ENCODE peak calls at places on chromosome 3, in four cellular contexts. Z is heart left ventricle, Q is colonic mucosa, J is transverse colon. H is an unnamed sample.

GRCh38 chr3:31250116-31250813 is 282.5 kb upstream of the STT3B start:
- DNase-seq in Z (no peak), Q (no peak), J (no peak), H (no peak)

GRCh38 chr3:140092883-140093536 is 158.0 kb downstream of the CLSTN2 start:
- DNase-seq in Z (no peak), Q (no peak), J (no peak), H (no peak)

GRCh38 chr3:29695201-29695904 is 414.5 kb downstream of the RBMS3 start:
- DNase-seq in Z (no peak), Q (no peak), J (no peak), H (peak)

GRCh38 chr3:197309528-197310361 is 11.3 kb upstream of the DLG1 start:
- DNase-seq in Z (no peak), Q (no peak), J (no peak), H (peak)

GRCh38 chr3:52682016-52682415 is 3.7 kb downstream of the PBRM1 start:
- DNase-seq in Z (no peak), Q (no peak), J (no peak), H (peak)

GRCh38 chr3:74390121-74390870 is 224.2 kb downstream of the CNTN3 start:
- DNase-seq in Z (no peak), Q (no peak), J (no peak), H (no peak)

GRCh38 chr3:160641675-160642330 is 35.2 kb upstream of the ARL14 start:
- DNase-seq in Z (no peak), Q (no peak), J (no peak), H (peak)

GRCh38 chr3:156677536-156677935 is 3.1 kb downstream of the TIPARP start:
- DNase-seq in Z (no peak), Q (no peak), J (no peak), H (no peak)

GRCh38 chr3:133488785-133489367 is 84.6 kb upstream of the CDV3 start:
- DNase-seq in Z (no peak), Q (no peak), J (no peak), H (peak)

GRCh38 chr3:98979296-98979695 is 77.8 kb upstream of the DCBLD2 start:
- DNase-seq in Z (no peak), Q (no peak), J (no peak), H (no peak)

GRCh38 chr3:29382399-29382798 is 101.5 kb downstream of the RBMS3 start:
- DNase-seq in Z (no peak), Q (no peak), J (no peak), H (peak)

GRCh38 chr3:152443212-152444023 is 174.7 kb downstream of the MBNL1 start:
- DNase-seq in Z (no peak), Q (no peak), J (no peak), H (peak)

GRCh38 chr3:106711650-106712049 is 665.6 kb upstream of the CCDC54 start:
- DNase-seq in Z (no peak), Q (no peak), J (no peak), H (peak)

GRCh38 chr3:115663414-115663813 is 40.1 kb downstream of the GAP43 start:
- DNase-seq in Z (no peak), Q (no peak), J (no peak), H (no peak)

GRCh38 chr3:166291510-166291909 is 454.3 kb upstream of the BCHE start:
- DNase-seq in Z (no peak), Q (no peak), J (no peak), H (no peak)

GRCh38 chr3:15430624-15431023 is 3.2 kb downstream of the EAF1 start:
- DNase-seq in Z (no peak), Q (no peak), J (no peak), H (no peak)

GRCh38 chr3:15427981-15428380 is 583 bp downstream of the EAF1 start:
- DNase-seq in Z (no peak), Q (peak), J (peak), H (no peak)

GRCh38 chr3:15427182-15427880 is at the start of the genes EAF1 and METTL6:
- DNase-seq in Z (peak), Q (peak), J (peak), H (peak)

GRCh38 chr3:15428539-15428938 is 1.1 kb downstream of the EAF1 start:
- DNase-seq in Z (no peak), Q (no peak), J (no peak), H (peak)

GRCh38 chr3:15429080-15429479 is 1.7 kb downstream of the EAF1 start:
- DNase-seq in Z (no peak), Q (no peak), J (no peak), H (no peak)
- H3K4me3 ChIP-seq in Z (no peak), Q (no peak), J (no peak), H (peak)

DNA sequence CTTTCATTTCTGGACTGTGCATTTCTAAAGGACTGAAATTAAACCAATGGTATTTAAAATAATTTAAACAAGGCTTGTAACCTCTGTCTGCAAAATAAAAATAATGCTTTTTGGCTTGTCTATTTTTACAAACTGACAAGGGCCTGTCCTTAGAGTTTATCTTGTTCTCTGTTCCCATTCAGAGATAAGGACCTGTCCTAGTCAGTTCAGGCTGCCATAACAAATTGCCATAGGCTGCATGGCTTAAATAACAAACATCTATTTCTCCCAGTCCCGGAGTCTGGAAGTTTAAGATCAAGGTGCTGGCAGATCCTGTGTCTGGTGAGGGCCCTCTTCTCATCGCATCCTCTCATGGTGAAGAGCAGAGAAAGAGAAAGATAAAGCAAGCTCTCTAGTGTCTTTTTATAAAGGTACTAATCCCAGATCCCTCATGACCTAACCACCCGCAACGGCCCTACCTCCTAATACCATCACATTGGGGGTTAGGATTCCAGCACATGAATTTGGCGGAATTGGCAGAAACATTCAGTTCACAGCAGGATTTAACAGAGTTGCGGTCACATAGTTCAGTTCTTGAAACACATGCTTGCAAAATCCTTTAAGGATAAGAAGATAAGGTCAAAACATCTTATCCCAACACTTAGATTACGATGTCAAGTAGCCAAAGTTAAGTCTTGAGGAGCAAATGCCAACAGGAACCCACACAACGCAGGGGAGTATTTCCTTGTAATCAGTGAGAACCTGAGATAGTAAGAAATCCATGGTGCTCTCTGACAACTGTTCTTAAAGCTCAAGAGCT is 17.8 kb downstream of the KBTBD8 start:
- DNase-seq in Z (no peak), Q (no peak), J (no peak), H (no peak)
- H3K4me3 ChIP-seq in Z (no peak), Q (no peak), J (no peak), H (no peak)

GRCh38 chr3:171915275-171915674 is 72.1 kb downstream of the TMEM212 start:
- DNase-seq in Z (no peak), Q (no peak), J (no peak), H (no peak)

DNA sequence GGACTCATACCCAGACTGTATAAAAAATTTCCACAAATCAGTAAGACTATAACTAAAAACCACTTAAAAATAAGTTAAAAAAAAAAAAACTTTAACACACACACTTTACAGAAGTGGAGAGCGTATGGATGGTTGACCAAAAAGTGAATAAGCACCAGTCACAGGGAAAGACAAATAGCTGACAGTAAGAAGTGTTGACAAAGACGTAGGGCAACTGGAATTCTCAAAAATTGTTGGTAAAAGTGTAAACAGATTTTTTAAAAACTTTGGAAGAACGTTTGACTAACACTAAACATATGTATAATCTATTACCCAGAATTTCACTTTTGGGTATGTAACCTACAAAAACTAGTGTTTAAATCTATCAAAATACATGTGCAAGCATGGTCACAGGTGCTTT is 73.7 kb downstream of the TMEM212 start:
- DNase-seq in Z (no peak), Q (no peak), J (no peak), H (no peak)
- H3K4me3 ChIP-seq in Z (no peak), Q (no peak), J (no peak), H (no peak)

GRCh38 chr3:71056327-71056726 is 527.2 kb downstream of the FOXP1 start:
- DNase-seq in Z (no peak), Q (no peak), J (no peak), H (peak)

GRCh38 chr3:71055602-71056001 is 527.9 kb downstream of the FOXP1 start:
- DNase-seq in Z (no peak), Q (no peak), J (no peak), H (peak)

GRCh38 chr3:71054312-71054711 is 529.2 kb downstream of the FOXP1 start:
- DNase-seq in Z (no peak), Q (no peak), J (no peak), H (no peak)

GRCh38 chr3:71060536-71060935 is 523.0 kb downstream of the FOXP1 start:
- DNase-seq in Z (no peak), Q (no peak), J (no peak), H (no peak)

DNA sequence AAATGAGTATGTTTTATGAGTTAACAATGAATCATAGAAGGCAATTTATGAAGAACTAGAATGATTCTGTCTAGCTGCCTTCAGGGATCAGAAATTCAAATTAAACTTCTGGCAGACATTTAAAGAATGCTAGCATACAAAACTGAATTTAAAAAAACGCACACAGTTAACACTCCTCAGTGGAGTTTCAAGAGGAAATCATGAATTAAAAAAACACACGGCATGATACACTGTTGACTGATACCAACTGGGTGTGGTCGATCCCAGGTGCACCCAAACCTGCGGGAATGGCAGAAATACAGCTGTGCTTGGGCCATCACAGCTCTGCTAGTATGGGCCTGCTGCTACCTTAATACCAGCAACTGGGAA is 526.0 kb downstream of the FOXP1 start:
- DNase-seq in Z (no peak), Q (peak), J (peak), H (no peak)
- H3K4me3 ChIP-seq in Z (no peak), Q (no peak), J (no peak), H (no peak)